ENCODE peak calls at places on chromosomes 16 and 17, in five cellular contexts. O is ACHN, L is H54, Z is GM03348, E is HCT116. W is an unnamed sample.

GRCh38 chr16:86211800-86212199 is 298.5 kb upstream of the FOXF1 start:
- DNase-seq in O (no peak), L (no peak), Z (no peak), E (peak; percentile 72), W (no peak)

GRCh38 chr16:88680554-88681083 is 5.7 kb downstream of the SNAI3 start:
- DNase-seq in O (no peak), L (no peak), Z (no peak), E (no peak), W (no peak)

GRCh38 chr17:19566176-19566575 is 32.5 kb downstream of the SLC47A1 start:
- DNase-seq in O (no peak), L (no peak), Z (no peak), E (no peak), W (no peak)

GRCh38 chr17:49388692-49389513 is 25.8 kb downstream of the PHB1 start:
- DNase-seq in O (no peak), L (no peak), Z (no peak), E (no peak), W (no peak)

GRCh38 chr17:47220531-47220999 is 11.4 kb downstream of the MYL4 start:
- DNase-seq in O (no peak), L (no peak), Z (no peak), E (no peak), W (no peak)

GRCh38 chr16:54538241-54538640 is 251.7 kb upstream of the IRX3 start:
- DNase-seq in O (no peak), L (no peak), Z (peak; percentile 41), E (no peak), W (no peak)

GRCh38 chr16:10979717-10980601 is 35.6 kb downstream of the CLEC16A start:
- DNase-seq in O (no peak), L (no peak), Z (peak; percentile 39), E (no peak), W (no peak)

GRCh38 chr17:62581769-62582168 is 45.7 kb upstream of the MRC2 start:
- DNase-seq in O (no peak), L (no peak), Z (no peak), E (no peak), W (no peak)

GRCh38 chr16:3580686-3581085 is 3.5 kb upstream of the NLRC3 start:
- DNase-seq in O (no peak), L (no peak), Z (peak; percentile 35), E (no peak), W (no peak)

GRCh38 chr17:40312893-40313659 is 4.1 kb downstream of the RARA start:
- DNase-seq in O (no peak), L (no peak), Z (no peak), E (no peak), W (no peak)

GRCh38 chr16:76583995-76584394 is 306.8 kb downstream of the CNTNAP4 start:
- DNase-seq in O (no peak), L (no peak), Z (no peak), E (no peak), W (no peak)

W was measured in HTR-8/SVneo.